ENCODE peak calls at places on chromosome 6, in four cellular contexts. D, T, H and K are unnamed samples.
A peak's percentile ranks its signal among the peaks of the same experiment; 100 is the strongest.

GRCh38 chr6:113909224-113909856 is 52.2 kb downstream of the MARCKS start:
- DNase-seq in D (peak; percentile 50), T (no peak), H (no peak), K (peak; percentile 83)

GRCh38 chr6:28220164-28221133 is 4.6 kb upstream of the ZSCAN9 start:
- DNase-seq in D (no peak), T (no peak), H (no peak), K (no peak)

GRCh38 chr6:151998784-151999183 is 191.3 kb downstream of the ESR1 start:
- DNase-seq in D (no peak), T (no peak), H (no peak), K (no peak)

GRCh38 chr6:14276667-14277404 is 159.3 kb downstream of the CD83 start:
- DNase-seq in D (no peak), T (no peak), H (no peak), K (no peak)

GRCh38 chr6:165987483-165988305 is 180.0 kb downstream of the TBXT start:
- DNase-seq in D (peak; percentile 29), T (no peak), H (no peak), K (peak; percentile 98)

GRCh38 chr6:108589244-108589730 is 28.6 kb downstream of the FOXO3 start:
- DNase-seq in D (no peak), T (no peak), H (no peak), K (peak; percentile 92)

GRCh38 chr6:146935489-146935888 is 268.7 kb upstream of the STXBP5 start:
- DNase-seq in D (no peak), T (no peak), H (no peak), K (no peak)

GRCh38 chr6:14716499-14717146 is 529.2 kb upstream of the JARID2 start:
- DNase-seq in D (no peak), T (no peak), H (no peak), K (no peak)

GRCh38 chr6:2264932-2265331 is 19.5 kb upstream of the GMDS start:
- DNase-seq in D (no peak), T (no peak), H (no peak), K (peak; percentile 62)

GRCh38 chr6:99592900-99593299 is 13.7 kb upstream of the PRDM13 start:
- DNase-seq in D (no peak), T (no peak), H (no peak), K (peak; percentile 86)

GRCh38 chr6:33073431-33073871 is at the start of gene HLA-DPA1:
- DNase-seq in D (no peak), T (peak; percentile 38), H (peak; percentile 21), K (peak; percentile 22)

GRCh38 chr6:55327169-55327568 is at the start of gene GFRAL:
- DNase-seq in D (no peak), T (no peak), H (no peak), K (no peak)